ENCODE peak calls at places on chromosomes 7 and 10, in five cellular contexts. N is BE2C, I is tibial nerve, L is astrocyte of the spinal cord, P is lung. M is an unnamed sample.

GRCh38 chr10:132065491-132066105 is at the start of gene JAKMIP3:
- DNase-seq in I (no peak), N (no peak), P (peak; percentile 38), L (peak; percentile 86), M (peak; percentile 12)

GRCh38 chr7:96250776-96251361 is 71.0 kb downstream of the SLC25A13 start:
- DNase-seq in L (no peak), P (no peak), I (no peak), N (no peak), M (no peak)

GRCh38 chr10:69089638-69090599 is 2.0 kb downstream of the SRGN start:
- DNase-seq in P (no peak), N (no peak), I (no peak), L (peak; percentile 37), M (no peak)

GRCh38 chr7:97801108-97801507 is 69.2 kb downstream of the TAC1 start:
- DNase-seq in I (no peak), L (no peak), P (no peak), N (no peak), M (no peak)

GRCh38 chr10:114022292-114022691 is 21.4 kb upstream of the ADRB1 start:
- DNase-seq in L (peak; percentile 19), I (no peak), N (peak; percentile 37), P (no peak), M (peak; percentile 52)

GRCh38 chr10:99619090-99619800 is 994 bp downstream of the SLC25A28 start:
- DNase-seq in P (no peak), N (no peak), I (no peak), L (peak; percentile 25), M (peak; percentile 16)

GRCh38 chr7:12709731-12710502 is 22.5 kb downstream of the ARL4A start:
- DNase-seq in P (no peak), I (no peak), L (peak; percentile 33), N (no peak), M (no peak)

GRCh38 chr7:151711435-151711872 is 165.5 kb downstream of the PRKAG2 start:
- DNase-seq in N (no peak), P (no peak), I (no peak), L (no peak), M (no peak)

GRCh38 chr7:101235050-101235449 is 2.6 kb downstream of the CLDN15 start:
- DNase-seq in N (no peak), P (no peak), L (no peak), I (no peak), M (no peak)

GRCh38 chr7:57651006-57651405 is 201.0 kb downstream of the ZNF716 start:
- DNase-seq in N (no peak), I (no peak), L (no peak), P (peak; percentile 14), M (no peak)

GRCh38 chr7:26127411-26127810 is 24.6 kb upstream of the NFE2L3 start:
- DNase-seq in I (no peak), L (no peak), N (no peak), P (no peak), M (no peak)

GRCh38 chr10:98886686-98887085 is 349.0 kb downstream of the HPSE2 start:
- DNase-seq in N (no peak), I (no peak), P (no peak), L (no peak), M (peak; percentile 40)

GRCh38 chr10:42637648-42638052 is 720 bp downstream of the ZNF33B start:
- DNase-seq in N (no peak), L (no peak), P (no peak), I (no peak), M (no peak)

GRCh38 chr10:68096913-68097509 is 12.3 kb upstream of the MYPN start:
- DNase-seq in P (no peak), L (peak; percentile 92), I (no peak), N (peak; percentile 12), M (peak; percentile 81)

GRCh38 chr7:29337628-29338116 is 143.1 kb downstream of the CHN2 start:
- DNase-seq in N (no peak), I (no peak), L (no peak), P (no peak), M (no peak)

GRCh38 chr7:19403691-19404090 is 258.5 kb upstream of the FERD3L start:
- DNase-seq in N (no peak), I (no peak), P (no peak), L (no peak), M (no peak)

DNA sequence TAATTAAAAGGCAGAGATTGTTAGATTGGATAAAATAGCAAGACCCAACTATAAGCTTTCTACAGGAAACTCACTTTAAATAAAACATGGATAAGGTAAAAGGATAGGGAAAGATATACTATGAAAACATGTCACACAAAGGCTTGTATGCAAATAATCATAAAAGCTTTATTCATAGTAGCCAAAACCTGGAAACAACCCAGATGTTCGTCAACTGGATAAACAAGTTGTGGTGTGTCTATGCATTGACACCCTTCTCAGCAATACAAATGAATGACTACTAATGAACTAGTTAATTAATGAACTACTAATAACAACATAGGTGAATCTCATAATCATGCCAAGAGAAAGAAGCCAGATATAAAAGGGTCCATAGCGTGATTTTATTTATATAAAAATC is 37.7 kb upstream of the OIT3 start:
- DNase-seq in P (no peak), N (no peak), I (no peak), L (no peak), M (no peak)
- H3K4me3 ChIP-seq in P (no peak overlapping the region), N (no peak overlapping the region), I (no peak overlapping the region), L (no peak overlapping the region), M (no peak overlapping the region)

DNA sequence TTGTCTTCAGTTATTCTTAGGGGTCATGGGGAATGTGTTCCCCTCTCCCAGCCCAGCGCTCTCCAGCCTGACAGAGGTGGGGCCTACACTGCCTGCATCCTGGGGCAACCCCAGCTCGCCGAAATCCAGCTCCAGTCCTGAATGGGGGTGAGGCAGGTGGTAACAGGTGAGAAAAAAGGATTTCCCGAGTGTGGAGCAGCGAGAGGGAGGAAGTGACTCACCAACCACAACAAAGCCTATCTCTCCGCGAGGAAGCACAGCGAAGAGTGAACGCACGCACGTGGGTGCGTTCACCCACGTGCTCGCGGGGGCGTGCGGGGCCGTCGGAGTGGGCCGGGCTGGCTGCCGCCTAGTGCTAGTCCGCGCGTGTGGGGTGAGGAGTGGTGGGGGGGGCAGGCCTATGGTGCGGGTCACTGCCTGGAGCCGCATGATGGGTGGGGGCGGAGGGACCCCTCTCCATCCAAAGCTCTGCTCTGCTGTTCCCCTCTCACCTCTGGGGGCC is 855 bp upstream of the PALD1 start:
- DNase-seq in I (no peak), P (no peak), L (no peak), N (peak; percentile 29), M (no peak)
- H3K4me3 ChIP-seq in I (peak overlapping the region; percentile 40), P (peak overlapping the region; percentile 61), L (peak overlapping the region; percentile 49), N (peak overlapping the region; percentile 50), M (peak overlapping the region; percentile 58)

DNA sequence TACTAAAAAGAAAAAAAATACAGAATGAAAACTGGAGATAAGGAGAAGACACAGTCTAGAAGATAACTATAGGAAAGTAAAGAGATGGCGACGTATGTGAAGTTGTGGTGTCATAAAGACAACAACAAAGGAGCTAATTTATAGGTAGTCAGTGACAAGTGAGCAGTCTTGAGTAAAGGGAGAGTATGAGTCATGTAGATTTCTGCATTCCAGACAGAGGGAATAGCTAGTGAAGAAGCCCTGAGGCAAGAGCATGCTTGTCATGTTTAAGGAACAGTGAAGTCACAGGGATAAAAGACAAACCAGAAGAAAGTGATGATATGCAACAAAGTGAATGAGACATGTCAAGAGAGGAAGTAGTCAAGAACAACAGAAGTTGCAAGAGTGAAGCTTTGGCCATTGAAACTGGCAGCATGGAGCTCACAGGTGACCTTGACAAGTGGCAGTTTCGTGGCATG is 2.3 kb upstream of the MIOS start:
- DNase-seq in L (peak; percentile 52), N (no peak), I (no peak), P (no peak), M (peak; percentile 27)
- H3K4me3 ChIP-seq in L (no peak overlapping the region), N (no peak overlapping the region), I (no peak overlapping the region), P (no peak overlapping the region), M (no peak overlapping the region)

GRCh38 chr7:99325597-99326407 is at the start of gene ARPC1A:
- DNase-seq in L (peak; percentile 93), N (peak; percentile 94), I (peak; percentile 72), P (peak; percentile 89), M (peak; percentile 96)

GRCh38 chr7:99326408-99326782 is 697 bp downstream of the ARPC1A start:
- DNase-seq in L (no peak), I (no peak), P (no peak), N (no peak), M (no peak)

GRCh38 chr7:99324966-99325596 is 617 bp upstream of the ARPC1A start:
- DNase-seq in L (no peak), P (no peak), N (no peak), I (no peak), M (no peak)

GRCh38 chr7:99320371-99320770 is 5.3 kb upstream of the ARPC1A start:
- DNase-seq in L (no peak), I (no peak), P (no peak), N (no peak), M (no peak)

DNA sequence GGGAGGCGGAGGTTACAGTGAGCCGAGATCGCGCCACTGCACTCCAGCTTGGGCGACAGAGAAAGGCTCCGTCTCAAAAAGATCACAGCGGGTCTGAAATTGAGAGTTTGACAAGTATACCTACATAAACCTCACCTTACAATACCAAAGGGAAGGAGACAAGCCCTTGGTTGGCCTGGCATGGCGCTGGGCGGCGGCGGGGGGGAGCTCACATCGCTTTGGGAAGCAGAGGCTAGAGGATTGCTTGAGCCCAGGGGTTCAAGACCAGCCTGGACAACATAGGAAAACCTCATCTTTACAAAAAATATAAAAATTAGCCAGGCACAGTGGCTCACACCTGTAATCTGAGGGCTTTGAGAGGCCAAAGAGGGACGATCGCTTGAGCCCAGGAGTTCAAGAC is 1.1 kb upstream of the ARPC1A start:
- DNase-seq in L (no peak), I (no peak), P (no peak), N (no peak), M (no peak)
- H3K4me3 ChIP-seq in L (peak overlapping the region; percentile 99), I (no peak overlapping the region), P (no peak overlapping the region), N (peak overlapping the region; percentile 97), M (peak overlapping the region; percentile 92)